ENCODE peak calls at places on chromosomes 6 and 20, in four cellular contexts. P is AG09309, B is neural progenitor cell, N is heart left ventricle. Q is an unnamed sample.

GRCh38 chr6:139474145-139475108 is 100.0 kb upstream of the CITED2 start:
- DNase-seq in P (no peak), B (peak), N (no peak), Q (no peak)

GRCh38 chr6:70849348-70850069 is 107.4 kb downstream of the B3GAT2 start:
- DNase-seq in P (no peak), B (no peak), N (no peak), Q (no peak)

GRCh38 chr6:14372738-14373484 is 255.3 kb downstream of the CD83 start:
- DNase-seq in P (no peak), B (no peak), N (no peak), Q (no peak)

GRCh38 chr6:130373992-130374391 is 8.2 kb downstream of the TMEM200A start:
- DNase-seq in P (no peak), B (no peak), N (no peak), Q (no peak)

GRCh38 chr6:88899569-88900316 is 63.7 kb downstream of the RNGTT start:
- DNase-seq in P (no peak), B (peak), N (no peak), Q (no peak)

GRCh38 chr20:408843-409696 is 971 bp downstream of the RBCK1 start:
- DNase-seq in P (no peak), B (peak), N (no peak), Q (no peak)

GRCh38 chr20:19583532-19584175 is 174.4 kb upstream of the RIN2 start:
- DNase-seq in P (peak), B (peak), N (peak), Q (no peak)

GRCh38 chr20:50133474-50134217 is 19.9 kb downstream of the PEDS1 start:
- DNase-seq in P (no peak), B (no peak), N (peak), Q (no peak)

GRCh38 chr20:11894072-11894471 is 23.6 kb upstream of the BTBD3 start:
- DNase-seq in P (no peak), B (no peak), N (no peak), Q (no peak)

GRCh38 chr6:56314683-56315523 is 67.5 kb upstream of the COL21A1 start:
- DNase-seq in P (no peak), B (peak), N (no peak), Q (no peak)

GRCh38 chr6:34056301-34056700 is 89.6 kb downstream of the GRM4 start:
- DNase-seq in P (peak), B (peak), N (peak), Q (peak)
- H3K4me3 ChIP-seq in P (no peak), B (no peak), N (peak), Q (no peak)

GRCh38 chr6:169339731-169340314 is 86.2 kb upstream of the THBS2 start:
- DNase-seq in P (no peak), B (no peak), N (no peak), Q (no peak)
- H3K4me3 ChIP-seq in P (no peak), B (no peak), N (no peak), Q (no peak)

GRCh38 chr6:15403094-15403493 is 157.2 kb downstream of the JARID2 start:
- DNase-seq in P (no peak), B (no peak), N (no peak), Q (no peak)
- H3K4me3 ChIP-seq in P (no peak), B (no peak), N (no peak), Q (no peak)

GRCh38 chr6:137926207-137926731 is 59.2 kb downstream of the TNFAIP3 start:
- DNase-seq in P (peak), B (peak), N (no peak), Q (peak)

GRCh38 chr6:137928286-137928685 is 61.2 kb downstream of the TNFAIP3 start:
- DNase-seq in P (no peak), B (no peak), N (peak), Q (no peak)

GRCh38 chr6:137927777-137928218 is 60.7 kb downstream of the TNFAIP3 start:
- DNase-seq in P (no peak), B (no peak), N (no peak), Q (no peak)

GRCh38 chr6:137925299-137925698 is 58.2 kb downstream of the TNFAIP3 start:
- DNase-seq in P (no peak), B (no peak), N (no peak), Q (no peak)

GRCh38 chr6:137926985-137927384 is 59.9 kb downstream of the TNFAIP3 start:
- DNase-seq in P (no peak), B (no peak), N (no peak), Q (no peak)
- H3K4me3 ChIP-seq in P (no peak), B (no peak), N (no peak), Q (no peak)

GRCh38 chr20:25061103-25061799 is 3.3 kb upstream of the ACSS1 start:
- DNase-seq in P (no peak), B (no peak), N (no peak), Q (no peak)

GRCh38 chr20:25058051-25058796 is at the start of gene ACSS1:
- DNase-seq in P (no peak), B (peak), N (peak), Q (no peak)

GRCh38 chr20:25058797-25059486 is 1.0 kb upstream of the ACSS1 start:
- DNase-seq in P (no peak), B (peak), N (peak), Q (no peak)

GRCh38 chr20:25059866-25060465 is 2.0 kb upstream of the ACSS1 start:
- DNase-seq in P (no peak), B (no peak), N (peak), Q (no peak)

GRCh38 chr20:25059487-25059820 is 1.5 kb upstream of the ACSS1 start:
- DNase-seq in P (no peak), B (no peak), N (peak), Q (no peak)
- H3K4me3 ChIP-seq in P (no peak), B (no peak), N (no peak), Q (no peak)

DNA sequence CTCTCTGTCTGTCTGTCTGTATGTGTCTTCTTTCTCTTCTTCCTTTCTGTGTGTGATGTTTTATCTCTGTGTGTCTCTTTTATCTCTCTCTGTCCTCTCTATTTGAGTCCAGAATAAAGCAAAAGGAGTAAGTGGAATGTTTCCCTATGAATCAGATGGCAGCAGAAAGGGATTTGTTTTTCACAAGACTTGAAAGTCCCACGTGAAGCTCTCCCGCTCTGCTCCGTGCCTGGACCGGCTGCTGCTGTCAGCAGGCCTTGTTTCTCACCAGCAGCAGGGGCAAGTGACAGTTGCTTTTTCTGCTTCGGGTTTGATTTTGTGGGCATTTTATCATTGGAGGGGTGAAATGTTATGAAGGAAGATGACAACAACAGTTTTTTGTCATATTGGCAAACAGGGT is 212.7 kb downstream of the PACRG start:
- DNase-seq in P (no peak), B (no peak), N (peak), Q (peak)
- H3K4me3 ChIP-seq in P (no peak), B (no peak), N (no peak), Q (no peak)

GRCh38 chr6:20417819-20418218 is 16.1 kb downstream of the E2F3 start:
- DNase-seq in P (no peak), B (peak), N (no peak), Q (no peak)
- H3K4me3 ChIP-seq in P (no peak), B (no peak), N (no peak), Q (no peak)

GRCh38 chr20:46368902-46369268 is 37.5 kb downstream of the ELMO2 start:
- DNase-seq in P (no peak), B (no peak), N (no peak), Q (no peak)
- H3K4me3 ChIP-seq in P (no peak), B (no peak), N (no peak), Q (no peak)

GRCh38 chr6:109979033-109979921 is 1.2 kb downstream of the GPR6 start:
- DNase-seq in P (no peak), B (peak), N (no peak), Q (no peak)
- H3K4me3 ChIP-seq in P (no peak), B (peak), N (no peak), Q (no peak)

GRCh38 chr6:114282268-114282667 is 60.6 kb downstream of the HS3ST5 start:
- DNase-seq in P (no peak), B (no peak), N (no peak), Q (no peak)
- H3K4me3 ChIP-seq in P (no peak), B (no peak), N (no peak), Q (no peak)

Q was measured in skeletal muscle cell.